ENCODE peak calls at places on chromosomes 5 and 9, in ten cellular contexts. M is tibial nerve; N is fibroblast of lung; S is naive thymus-derived CD4-positive, alpha-beta T cell; E is keratinocyte; Z is adipocyte; Y is psoas muscle; V is endodermal cell; K is mesenchymal stem cell; P is heart left ventricle. Q is an unnamed sample.

GRCh38 chr5:91418158-91418557 is 35.0 kb upstream of the ARRDC3 start:
- DNase-seq in P (no peak), E (no peak), K (peak; percentile 12), Y (no peak), M (no peak), Z (no peak), S (no peak), V (no peak), N (no peak), Q (no peak)

GRCh38 chr9:74770508-74771261 is 117.0 kb downstream of the TRPM6 start:
- DNase-seq in K (peak; percentile 49), Y (no peak), S (peak; percentile 11), V (peak; percentile 94), N (no peak), E (no peak), Z (no peak), M (no peak), P (no peak), Q (no peak)

GRCh38 chr9:94827584-94828304 is 101.2 kb downstream of the AOPEP start:
- DNase-seq in Y (no peak), V (peak; percentile 7), N (peak; percentile 84), E (no peak), P (no peak), S (no peak), K (peak; percentile 69), M (no peak), Z (peak; percentile 46), Q (no peak)

GRCh38 chr5:10633271-10634049 is 69.6 kb downstream of the ANKRD33B start:
- DNase-seq in N (no peak), E (no peak), K (no peak), P (no peak), M (no peak), S (no peak), Z (no peak), V (no peak), Y (no peak), Q (no peak)

GRCh38 chr5:53944981-53945380 is 365.4 kb downstream of the ARL15 start:
- DNase-seq in K (peak; percentile 69), Y (no peak), N (no peak), M (no peak), V (no peak), E (no peak), Z (no peak), S (no peak), P (no peak), Q (no peak)

GRCh38 chr5:123549256-123549904 is 37.4 kb downstream of the CSNK1G3 start:
- DNase-seq in Y (no peak), E (no peak), Z (no peak), K (no peak), S (peak; percentile 12), N (no peak), M (no peak), V (no peak), P (no peak), Q (no peak)

GRCh38 chr5:65925094-65925600 is 1.2 kb upstream of the ERBIN start:
- DNase-seq in M (peak; percentile 31), S (peak; percentile 58), E (no peak), N (peak; percentile 73), Z (peak; percentile 80), Y (peak; percentile 62), P (peak; percentile 81), V (peak; percentile 87), K (peak; percentile 83), Q (peak; percentile 28)

GRCh38 chr5:111530298-111530740 is 18.0 kb upstream of the STARD4 start:
- DNase-seq in M (no peak), K (peak; percentile 86), V (no peak), N (no peak), P (peak; percentile 80), Y (peak; percentile 57), E (no peak), S (peak; percentile 51), Z (no peak), Q (peak; percentile 36)

GRCh38 chr5:123367739-123368138 is 55.5 kb downstream of the CEP120 start:
- DNase-seq in M (no peak), V (no peak), P (no peak), Y (no peak), E (no peak), N (peak; percentile 59), K (peak; percentile 29), S (no peak), Z (peak; percentile 64), Q (no peak)

GRCh38 chr5:73999306-73999705 is 373.3 kb downstream of the ARHGEF28 start:
- DNase-seq in Z (no peak), N (no peak), M (no peak), E (no peak), P (no peak), V (no peak), S (no peak), K (no peak), Y (no peak), Q (no peak)

GRCh38 chr9:31605164-31605563 is 779.3 kb upstream of the ACO1 start:
- DNase-seq in K (no peak), Y (no peak), S (no peak), E (no peak), Z (no peak), P (no peak), V (no peak), N (no peak), M (no peak), Q (no peak)

GRCh38 chr5:158976035-158976434 is 123.7 kb downstream of the EBF1 start:
- DNase-seq in V (no peak), E (peak; percentile 15), K (peak; percentile 16), S (no peak), Y (no peak), Z (peak; percentile 76), M (no peak), N (peak; percentile 86), P (no peak), Q (no peak)

GRCh38 chr5:142059304-142059940 is 46.6 kb upstream of the GNPDA1 start:
- DNase-seq in Z (no peak), P (peak; percentile 46), Y (no peak), K (no peak), S (no peak), M (no peak), N (peak; percentile 29), V (peak; percentile 68), E (no peak), Q (no peak)

GRCh38 chr5:39422036-39422606 is 2.7 kb downstream of the DAB2 start:
- DNase-seq in Z (no peak), S (no peak), Y (no peak), N (no peak), K (no peak), P (no peak), V (no peak), M (no peak), E (no peak), Q (no peak)

GRCh38 chr9:33187519-33188218 is 20.5 kb upstream of the B4GALT1 start:
- DNase-seq in Y (peak; percentile 54), Z (peak; percentile 83), V (peak; percentile 75), P (peak; percentile 85), N (peak; percentile 53), M (no peak), S (no peak), E (no peak), K (no peak), Q (no peak)
- H3K4me1 ChIP-seq in Y (peaks cover 24% of the 10 kb centered on the region), Z (peaks cover 48% of the 10 kb centered on the region), V (peaks cover 9% of the 10 kb centered on the region), P (peaks cover 38% of the 10 kb centered on the region), N (no peaks in the 10 kb centered on the region), M (no peaks in the 10 kb centered on the region), S (no peaks in the 10 kb centered on the region), E (peaks cover 44% of the 10 kb centered on the region), K (peaks cover 5% of the 10 kb centered on the region), Q (peaks cover 79% of the 10 kb centered on the region)

GRCh38 chr5:1360861-1361260 is 16.0 kb upstream of the CLPTM1L start:
- DNase-seq in P (no peak), N (no peak), E (no peak), M (no peak), S (no peak), Z (no peak), Y (no peak), V (no peak), K (no peak), Q (no peak)
- H3K27me3 ChIP-seq in P (peaks cover 21% of the 10 kb centered on the region), N (peaks cover 4% of the 10 kb centered on the region), E (peaks cover 18% of the 10 kb centered on the region), M (peaks cover 29% of the 10 kb centered on the region), S (no peaks in the 10 kb centered on the region), Z (peaks cover 88% of the 10 kb centered on the region), Y (peaks cover 64% of the 10 kb centered on the region), V (peaks cover 7% of the 10 kb centered on the region), K (peaks cover 34% of the 10 kb centered on the region), Q (no peaks in the 10 kb centered on the region)

DNA sequence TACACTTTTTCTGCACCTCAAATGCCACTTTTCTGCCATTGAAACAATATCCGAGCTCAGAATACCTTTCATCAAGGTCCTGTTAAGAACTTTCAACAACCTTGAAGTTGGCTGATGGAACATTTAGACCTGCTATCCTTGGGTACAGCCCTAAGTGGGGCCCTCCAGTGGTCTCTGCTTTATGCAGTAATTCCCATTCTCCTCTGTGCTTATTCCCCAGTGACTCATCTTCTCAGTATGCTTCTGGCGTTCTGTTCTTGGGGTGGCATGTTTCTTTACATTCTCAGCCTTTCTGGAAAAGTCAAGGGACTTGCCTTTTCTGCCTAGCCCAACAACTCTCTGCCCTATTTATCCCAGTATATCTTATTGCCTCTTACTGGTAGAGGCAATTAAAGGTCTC is 7.1 kb downstream of the ANP32B start:
- DNase-seq in S (no peak), E (no peak), N (peak; percentile 70), K (peak; percentile 85), Y (no peak), V (peak; percentile 57), M (no peak), P (no peak), Z (peak; percentile 82), Q (no peak)
- H3K4me1 ChIP-seq in S (peaks cover 80% of the 10 kb centered on the region), E (peaks cover 34% of the 10 kb centered on the region), N (peaks cover 8% of the 10 kb centered on the region), K (peaks cover 9% of the 10 kb centered on the region), Y (peaks cover 66% of the 10 kb centered on the region), V (no peaks in the 10 kb centered on the region), M (peaks cover 66% of the 10 kb centered on the region), P (peaks cover 41% of the 10 kb centered on the region), Z (peaks cover 29% of the 10 kb centered on the region), Q (peaks cover 71% of the 10 kb centered on the region)

GRCh38 chr9:134969401-134969800 is 51.7 kb upstream of the FCN1 start:
- DNase-seq in M (no peak), Y (no peak), K (no peak), E (no peak), S (no peak), V (peak; percentile 28), N (no peak), Z (no peak), P (no peak), Q (no peak)

GRCh38 chr9:134970198-134970597 is 52.5 kb upstream of the FCN1 start:
- DNase-seq in N (no peak), Y (no peak), Z (no peak), P (no peak), S (no peak), E (no peak), K (no peak), M (no peak), V (no peak), Q (no peak)

GRCh38 chr9:134970719-134971118 is 53.0 kb upstream of the FCN1 start:
- DNase-seq in S (no peak), K (no peak), P (no peak), N (no peak), V (no peak), E (no peak), Y (no peak), M (no peak), Z (no peak), Q (no peak)

GRCh38 chr9:134972140-134972539 is 54.4 kb upstream of the FCN1 start:
- DNase-seq in E (no peak), M (no peak), S (no peak), Z (no peak), K (no peak), V (no peak), N (no peak), P (no peak), Y (no peak), Q (no peak)

DNA sequence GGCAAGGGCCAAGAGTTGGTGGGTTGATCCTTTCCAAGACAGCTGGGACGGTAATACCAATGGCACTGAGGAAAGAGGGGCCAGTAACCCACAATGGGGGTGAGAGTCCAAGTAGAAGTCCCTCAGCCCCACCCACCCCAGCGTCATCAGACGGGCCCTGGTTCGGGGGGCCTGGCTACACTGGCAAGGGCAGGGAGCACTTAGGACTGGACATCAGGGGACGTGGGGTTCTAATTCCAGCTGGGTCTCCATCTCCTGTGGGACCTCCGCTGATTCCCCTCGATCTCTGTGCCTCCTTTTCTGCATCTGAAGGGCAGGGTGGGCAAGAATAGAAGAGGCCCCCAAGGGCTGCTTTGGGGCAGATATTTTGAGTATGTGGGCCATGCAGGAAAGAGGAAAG is 53.5 kb upstream of the FCN1 start:
- DNase-seq in M (no peak), S (no peak), Z (no peak), P (no peak), N (no peak), Y (no peak), K (no peak), E (no peak), V (no peak), Q (no peak)
- H3K27me3 ChIP-seq in M (peaks cover 34% of the 10 kb centered on the region), S (no peaks in the 10 kb centered on the region), Z (peaks cover 64% of the 10 kb centered on the region), P (no peaks in the 10 kb centered on the region), N (no peaks in the 10 kb centered on the region), Y (peaks cover 60% of the 10 kb centered on the region), K (peaks cover 11% of the 10 kb centered on the region), E (peaks cover 4% of the 10 kb centered on the region), V (no peaks in the 10 kb centered on the region), Q (no peaks in the 10 kb centered on the region)